ENCODE peak calls at places on chromosome 3, in four cellular contexts. X, V, Y and Z are unnamed samples.

GRCh38 chr3:11060500-11061251 is 68.1 kb downstream of the SLC6A1 start:
- DNase-seq in X (peak; percentile 88), V (peak; percentile 13), Y (no peak), Z (no peak)

GRCh38 chr3:2001306-2002108 is 97.2 kb upstream of the CNTN4 start:
- DNase-seq in X (no peak), V (no peak), Y (no peak), Z (no peak)

GRCh38 chr3:42148982-42149432 is 57.9 kb downstream of the TRAK1 start:
- DNase-seq in X (peak; percentile 93), V (peak; percentile 76), Y (no peak), Z (peak; percentile 20)

GRCh38 chr3:61808526-61808925 is 247.2 kb downstream of the PTPRG start:
- DNase-seq in X (no peak), V (no peak), Y (no peak), Z (no peak)

GRCh38 chr3:45666729-45667440 is 22.3 kb upstream of the SACM1L start:
- DNase-seq in X (peak; percentile 33), V (no peak), Y (no peak), Z (no peak)

GRCh38 chr3:151766454-151766853 is 32.7 kb downstream of the AADACL2 start:
- DNase-seq in X (no peak), V (no peak), Y (no peak), Z (no peak)

GRCh38 chr3:72860846-72861245 is 12.6 kb upstream of the SHQ1 start:
- DNase-seq in X (no peak), V (no peak), Y (no peak), Z (no peak)

GRCh38 chr3:177694316-177694715 is 497.0 kb upstream of the TBL1XR1 start:
- DNase-seq in X (peak; percentile 50), V (peak; percentile 49), Y (no peak), Z (peak; percentile 34)

GRCh38 chr3:129315386-129315991 is 36.8 kb downstream of the HMCES start:
- DNase-seq in X (no peak), V (no peak), Y (no peak), Z (no peak)

GRCh38 chr3:186454881-186455703 is 89.1 kb downstream of the CRYGS start:
- DNase-seq in X (no peak), V (no peak), Y (no peak), Z (no peak)

GRCh38 chr3:60323651-60324050 is 927.6 kb downstream of the FHIT start:
- DNase-seq in X (no peak), V (no peak), Y (no peak), Z (no peak)

GRCh38 chr3:165868088-165868487 is 30.9 kb upstream of the BCHE start:
- DNase-seq in X (no peak), V (no peak), Y (no peak), Z (no peak)

GRCh38 chr3:145013931-145014330 is 1042.3 kb downstream of the DIPK2A start:
- DNase-seq in X (no peak), V (no peak), Y (no peak), Z (no peak)

GRCh38 chr3:171066216-171066615 is 39.7 kb upstream of the SLC2A2 start:
- DNase-seq in X (no peak), V (no peak), Y (no peak), Z (no peak)

GRCh38 chr3:188244395-188244861 is 90.5 kb downstream of the LPP start:
- DNase-seq in X (peak; percentile 27), V (no peak), Y (no peak), Z (no peak)
- H3K4me3 ChIP-seq in X (no peak overlapping the region), V (no peak overlapping the region), Y (no peak overlapping the region), Z (no peak overlapping the region)

GRCh38 chr3:154898916-154899315 is 181.2 kb upstream of the MME start:
- DNase-seq in X (no peak), V (no peak), Y (no peak), Z (no peak)

GRCh38 chr3:154901263-154901662 is 178.9 kb upstream of the MME start:
- DNase-seq in X (no peak), V (no peak), Y (no peak), Z (no peak)

GRCh38 chr3:154900777-154901176 is 179.3 kb upstream of the MME start:
- DNase-seq in X (no peak), V (no peak), Y (no peak), Z (no peak)

GRCh38 chr3:154898398-154898797 is 181.7 kb upstream of the MME start:
- DNase-seq in X (no peak), V (no peak), Y (no peak), Z (no peak)

GRCh38 chr3:154904328-154904727 is 175.8 kb upstream of the MME start:
- DNase-seq in X (peak; percentile 13), V (no peak), Y (no peak), Z (no peak)
- TF ChIP-seq CTCF in X (peak; percentile 37), V (peak; percentile 55), Y (peak; percentile 40), Z (peak; percentile 51)

GRCh38 chr3:190533511-190534282 is 19.8 kb downstream of the IL1RAP start:
- DNase-seq in X (peak; percentile 36), V (peak; percentile 88), Y (no peak), Z (peak; percentile 99)
- H3K4me3 ChIP-seq in X (no peak overlapping the region), V (no peak overlapping the region), Y (no peak overlapping the region), Z (no peak overlapping the region)

GRCh38 chr3:68878322-68878721 is 54.0 kb downstream of the TAFA4 start:
- DNase-seq in X (peak; percentile 36), V (peak; percentile 8), Y (no peak), Z (peak; percentile 7)
- TF ChIP-seq CTCF in X (peak; percentile 66), V (peak; percentile 69), Y (peak; percentile 26), Z (peak; percentile 66)

GRCh38 chr3:77902675-77903074 is 862.8 kb downstream of the ROBO2 start:
- DNase-seq in X (no peak), V (no peak), Y (no peak), Z (no peak)

DNA sequence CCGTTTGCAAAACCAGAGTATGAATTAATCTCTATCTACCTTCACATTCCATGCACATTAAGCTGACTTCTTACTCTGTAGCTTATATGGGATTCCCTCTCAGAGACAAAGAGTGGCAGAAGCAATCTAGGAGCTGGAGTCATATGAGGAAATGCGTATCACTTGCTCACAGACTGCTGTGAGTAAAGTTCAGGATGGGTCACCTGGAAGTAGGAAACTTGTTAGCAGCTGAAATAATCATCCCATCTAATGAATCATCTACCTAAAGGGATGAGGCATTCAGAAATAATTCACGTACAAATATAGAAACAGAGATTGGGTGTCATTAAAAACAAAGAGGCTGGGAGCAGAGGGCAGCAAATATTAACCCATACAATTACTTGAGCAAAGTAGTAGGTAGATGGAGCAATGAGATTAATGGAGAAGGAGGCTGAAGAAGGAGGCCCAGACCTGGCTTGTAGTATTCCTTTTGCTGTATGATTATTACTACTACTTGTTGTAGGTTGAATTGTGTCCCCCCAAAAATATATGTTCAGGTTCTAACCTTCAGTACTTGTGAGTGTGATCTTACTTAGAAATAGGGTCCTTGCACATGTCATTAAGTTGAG is 866.3 kb downstream of the ROBO2 start:
- DNase-seq in X (no peak), V (no peak), Y (no peak), Z (no peak)
- H3K4me3 ChIP-seq in X (no peak overlapping the region), V (no peak overlapping the region), Y (no peak overlapping the region), Z (no peak overlapping the region)

DNA sequence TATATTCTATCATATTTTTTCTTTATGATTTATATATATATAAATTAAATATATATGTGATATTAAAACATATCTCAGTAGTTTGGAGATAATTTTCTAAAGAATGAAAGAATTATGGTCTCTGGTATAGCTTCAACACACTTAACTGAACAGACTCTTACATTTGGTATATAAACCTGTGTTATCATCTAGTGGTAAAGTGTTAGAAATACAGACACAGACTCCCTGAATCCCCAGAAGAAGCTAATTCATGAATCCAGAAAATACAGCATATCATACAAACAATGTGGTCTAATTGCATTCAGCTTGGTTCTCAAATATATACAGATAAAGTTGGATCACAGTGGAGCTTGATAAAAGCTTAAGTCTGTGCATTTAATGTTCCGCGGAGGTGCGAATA is 1100.4 kb downstream of the ROBO2 start:
- DNase-seq in X (no peak), V (no peak), Y (no peak), Z (no peak)
- TF ChIP-seq CTCF in X (no peak), V (peak; percentile 22), Y (no peak), Z (no peak)

GRCh38 chr3:125374501-125374995 is 577 bp downstream of the ZNF148 start:
- DNase-seq in X (peak; percentile 64), V (no peak), Y (no peak), Z (no peak)
- H3K4me3 ChIP-seq in X (peak overlapping the region; percentile 47), V (peak overlapping the region; percentile 83), Y (peak overlapping the region; percentile 98), Z (peak overlapping the region; percentile 90)

GRCh38 chr3:126358816-126359181 is 1.6 kb upstream of the KLF15 start:
- DNase-seq in X (no peak), V (no peak), Y (no peak), Z (no peak)
- TF ChIP-seq CTCF in X (no peak), V (no peak), Y (no peak), Z (no peak)